ENCODE peak calls at places on chromosomes 5 and 9, in six cellular contexts. H, M, Q, U, F and D are unnamed samples.

GRCh38 chr5:78260771-78261170 is 33.7 kb downstream of the AP3B1 start:
- DNase-seq in H (no peak), M (no peak), Q (no peak), U (no peak), F (no peak), D (no peak)

GRCh38 chr9:137639303-137640051 is 20.7 kb downstream of the EHMT1 start:
- DNase-seq in H (no peak), M (no peak), Q (peak; percentile 73), U (no peak), F (no peak), D (no peak)

GRCh38 chr5:73093943-73094342 is 26.4 kb upstream of the TMEM171 start:
- DNase-seq in H (peak; percentile 85), M (no peak), Q (no peak), U (no peak), F (no peak), D (no peak)

GRCh38 chr9:127568618-127568970 is 43.5 kb upstream of the STXBP1 start:
- DNase-seq in H (no peak), M (no peak), Q (no peak), U (no peak), F (no peak), D (no peak)

GRCh38 chr5:1521671-1522600 is 1.8 kb downstream of the LPCAT1 start:
- DNase-seq in H (peak; percentile 81), M (no peak), Q (no peak), U (no peak), F (peak; percentile 27), D (no peak)

GRCh38 chr9:127446720-127447415 is 4.3 kb downstream of the RPL12 start:
- DNase-seq in H (no peak), M (no peak), Q (no peak), U (no peak), F (no peak), D (no peak)

GRCh38 chr5:166648736-166649135 is 1642.7 kb upstream of the WWC1 start:
- DNase-seq in H (no peak), M (no peak), Q (no peak), U (no peak), F (no peak), D (no peak)

GRCh38 chr5:5523066-5523505 is 100.6 kb downstream of the ICE1 start:
- DNase-seq in H (no peak), M (no peak), Q (peak; percentile 47), U (no peak), F (no peak), D (no peak)

GRCh38 chr9:131807131-131807990 is 67.5 kb upstream of the RAPGEF1 start:
- DNase-seq in H (no peak), M (no peak), Q (no peak), U (no peak), F (no peak), D (peak; percentile 34)

GRCh38 chr9:27664136-27664819 is 91.0 kb upstream of the C9orf72 start:
- DNase-seq in H (no peak), M (no peak), Q (no peak), U (peak; percentile 27), F (no peak), D (no peak)

GRCh38 chr9:72538926-72539702 is 17.7 kb downstream of the TMC1 start:
- DNase-seq in H (no peak), M (no peak), Q (no peak), U (no peak), F (no peak), D (no peak)

GRCh38 chr5:169268019-169268418 is 32.9 kb downstream of the SLIT3 start:
- DNase-seq in H (no peak), M (no peak), Q (no peak), U (no peak), F (no peak), D (no peak)

GRCh38 chr9:133147412-133148271 is 16.1 kb downstream of the GBGT1 start:
- DNase-seq in H (peak; percentile 52), M (no peak), Q (peak; percentile 83), U (peak; percentile 82), F (peak; percentile 74), D (peak; percentile 79)

GRCh38 chr9:27861887-27862286 is 288.6 kb upstream of the C9orf72 start:
- DNase-seq in H (no peak), M (no peak), Q (no peak), U (no peak), F (no peak), D (no peak)

GRCh38 chr9:81613002-81613750 is 76.2 kb downstream of the TLE1 start:
- DNase-seq in H (peak; percentile 82), M (no peak), Q (no peak), U (peak; percentile 31), F (peak; percentile 50), D (no peak)

GRCh38 chr9:73441890-73442818 is 290.5 kb downstream of the ANXA1 start:
- DNase-seq in H (peak; percentile 0), M (no peak), Q (no peak), U (no peak), F (no peak), D (no peak)

GRCh38 chr9:70601000-70601929 is 186.8 kb upstream of the KLF9 start:
- DNase-seq in H (peak; percentile 99), M (no peak), Q (no peak), U (no peak), F (peak; percentile 98), D (no peak)

GRCh38 chr9:79674052-79674777 is 102.5 kb downstream of the TLE4 start:
- DNase-seq in H (no peak), M (no peak), Q (no peak), U (no peak), F (no peak), D (no peak)

GRCh38 chr5:111927191-111927590 is 170.2 kb upstream of the NREP start:
- DNase-seq in H (peak; percentile 33), M (no peak), Q (no peak), U (no peak), F (no peak), D (no peak)

GRCh38 chr5:38462972-38463633 is 93.3 kb downstream of the LIFR start:
- DNase-seq in H (no peak), M (no peak), Q (no peak), U (no peak), F (no peak), D (no peak)

GRCh38 chr5:56325039-56325438 is 91.9 kb upstream of the ANKRD55 start:
- DNase-seq in H (no peak), M (no peak), Q (no peak), U (no peak), F (no peak), D (no peak)

GRCh38 chr5:56211298-56211865 is 21.7 kb downstream of the ANKRD55 start:
- DNase-seq in H (peak; percentile 90), M (no peak), Q (no peak), U (peak; percentile 91), F (no peak), D (no peak)

GRCh38 chr5:1997640-1998347 is 115.1 kb upstream of the IRX4 start:
- DNase-seq in H (no peak), M (no peak), Q (no peak), U (no peak), F (no peak), D (no peak)

GRCh38 chr9:113875420-113875916 is 641 bp upstream of the ZNF618 start:
- DNase-seq in H (no peak), M (no peak), Q (no peak), U (no peak), F (no peak), D (no peak)

GRCh38 chr5:176799488-176799887 is 10.9 kb upstream of the UNC5A start:
- DNase-seq in H (no peak), M (no peak), Q (no peak), U (no peak), F (no peak), D (no peak)

GRCh38 chr9:115220339-115221009 is 102.5 kb upstream of the TNC start:
- DNase-seq in H (no peak), M (no peak), Q (no peak), U (no peak), F (no peak), D (no peak)

GRCh38 chr5:121968910-121969607 is 7.3 kb downstream of the SRFBP1 start:
- DNase-seq in H (peak; percentile 97), M (no peak), Q (no peak), U (no peak), F (no peak), D (no peak)

GRCh38 chr5:76874088-76874581 is 24.3 kb downstream of the S100Z start:
- DNase-seq in H (no peak), M (no peak), Q (peak; percentile 55), U (no peak), F (no peak), D (no peak)

GRCh38 chr5:156647034-156647451 is 203.1 kb upstream of the PPP1R2B start:
- DNase-seq in H (no peak), M (no peak), Q (no peak), U (peak; percentile 57), F (no peak), D (no peak)

GRCh38 chr5:102711525-102712240 is 43.4 kb upstream of the PAM start:
- DNase-seq in H (no peak), M (no peak), Q (no peak), U (no peak), F (no peak), D (no peak)

GRCh38 chr5:140821375-140822280 is at the start of gene PCDHA5:
- DNase-seq in H (peak; percentile 22), M (no peak), Q (no peak), U (no peak), F (no peak), D (no peak)

GRCh38 chr9:89410709-89411111 is 87.2 kb downstream of the SEMA4D start:
- DNase-seq in H (no peak), M (no peak), Q (peak; percentile 80), U (no peak), F (no peak), D (no peak)
- TF ChIP-seq CTCF in H (peak; percentile 21), M (no peak), Q (peak; percentile 8), U (no peak), F (no peak), D (no peak)

GRCh38 chr5:171588790-171589189 is 169.3 kb downstream of the FGF18 start:
- DNase-seq in H (no peak), M (no peak), Q (no peak), U (no peak), F (no peak), D (no peak)
- TF ChIP-seq CTCF in H (no peak), M (no peak), Q (no peak), U (no peak), F (no peak), D (no peak)

DNA sequence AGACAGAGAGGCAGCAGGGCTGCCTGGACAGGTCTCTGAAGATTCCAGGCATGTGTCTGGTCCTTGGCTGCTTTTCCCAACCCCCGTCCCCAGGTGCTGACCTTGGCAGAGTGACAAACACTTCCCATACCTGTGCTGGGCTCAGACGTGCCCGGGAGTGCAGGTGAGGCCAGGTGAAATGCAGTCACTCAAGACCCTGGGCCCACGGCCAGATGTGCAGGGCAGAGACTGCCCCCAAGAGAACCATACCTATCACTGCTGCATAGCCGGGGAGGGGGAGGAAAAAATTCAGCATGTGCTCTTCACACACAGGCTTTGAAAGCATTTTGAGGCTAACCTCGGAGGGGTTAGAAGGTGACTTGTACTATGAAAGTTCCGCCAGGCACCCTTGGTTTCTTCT is 22.6 kb downstream of the CCNJL start:
- DNase-seq in H (no peak), M (no peak), Q (no peak), U (no peak), F (no peak), D (no peak)
- TF ChIP-seq CTCF in H (no peak), M (no peak), Q (no peak), U (no peak), F (no peak), D (no peak)

DNA sequence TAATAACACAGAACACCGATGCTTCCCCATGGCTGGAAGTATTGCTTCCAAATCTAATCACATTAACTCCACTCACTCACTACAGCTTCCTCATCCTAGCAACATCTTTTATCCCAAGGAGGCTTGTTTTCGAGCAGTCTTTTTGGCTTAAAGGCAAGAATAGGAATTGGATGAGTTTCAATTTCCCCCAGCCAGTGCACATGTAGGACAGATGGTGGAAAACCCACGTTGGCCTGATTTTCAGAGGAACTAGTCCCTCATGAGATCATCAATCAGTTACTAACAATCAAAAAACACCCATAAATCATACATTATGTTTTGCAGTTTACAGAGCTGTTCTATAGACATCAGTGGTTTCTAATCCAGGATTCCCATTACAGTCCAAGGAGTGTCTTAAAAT is 48.5 kb upstream of the AGXT2 start:
- DNase-seq in H (no peak), M (no peak), Q (no peak), U (no peak), F (no peak), D (no peak)
- TF ChIP-seq CTCF in H (no peak), M (no peak), Q (no peak), U (no peak), F (no peak), D (no peak)